ENCODE peak calls at places on chromosome 22, in six cellular contexts. X is ascending aorta, T is pancreas, E is body of pancreas, M is AG04450, V is endothelial cell of umbilical vein. H is an unnamed sample.
A peak's percentile ranks its signal among the peaks of the same experiment; 100 is the strongest.

GRCh38 chr22:18060646-18061620 is 16.9 kb upstream of the PEX26 start:
- DNase-seq in T (no peak), E (no peak), X (no peak), M (no peak), V (no peak), H (no peak)

GRCh38 chr22:33314316-33314715 is 256.1 kb upstream of the SYN3 start:
- DNase-seq in M (no peak), V (no peak), X (no peak), E (no peak), T (no peak), H (no peak)

GRCh38 chr22:42902875-42903510 is 45.9 kb upstream of the ARFGAP3 start:
- DNase-seq in T (no peak), V (no peak), X (no peak), E (no peak), M (peak; percentile 66), H (no peak)

GRCh38 chr22:20905415-20906386 is 11.5 kb upstream of the CRKL start:
- DNase-seq in T (no peak), V (no peak), X (no peak), E (no peak), M (no peak), H (no peak)

GRCh38 chr22:38941488-38941987 is 15.9 kb upstream of the APOBEC3A start:
- DNase-seq in E (no peak), V (no peak), X (no peak), T (no peak), M (no peak), H (no peak)

GRCh38 chr22:31588970-31589675 is 72.9 kb downstream of the PISD start:
- DNase-seq in M (no peak), E (no peak), V (no peak), X (no peak), T (no peak), H (no peak)

GRCh38 chr22:35354068-35354467 is 26.8 kb upstream of the HMOX1 start:
- DNase-seq in V (no peak), M (no peak), T (no peak), E (no peak), X (no peak), H (no peak)

GRCh38 chr22:36480941-36481392 is 473 bp downstream of the TXN2 start:
- DNase-seq in E (no peak), T (no peak), X (no peak), V (no peak), M (no peak), H (no peak)

GRCh38 chr22:33577862-33578411 is 342.3 kb downstream of the LARGE1 start:
- DNase-seq in M (no peak), T (peak; percentile 53), E (peak; percentile 34), X (no peak), V (no peak), H (no peak)

GRCh38 chr22:36010913-36011312 is 17.7 kb downstream of the RBFOX2 start:
- DNase-seq in M (peak; percentile 55), E (no peak), X (no peak), V (peak; percentile 49), T (no peak), H (no peak)

GRCh38 chr22:41857860-41858199 is 24.9 kb downstream of the SREBF2 start:
- DNase-seq in T (no peak), X (no peak), V (no peak), E (no peak), M (no peak), H (no peak)

GRCh38 chr22:26079009-26079408 is 90.3 kb upstream of the SEZ6L start:
- DNase-seq in M (no peak), X (no peak), T (no peak), V (no peak), E (no peak), H (no peak)

GRCh38 chr22:42716221-42716620 is 4.4 kb downstream of the A4GALT start:
- DNase-seq in M (no peak), V (no peak), X (no peak), E (no peak), T (no peak), H (no peak)

GRCh38 chr22:20996598-20997535 is 5.1 kb downstream of the THAP7 start:
- DNase-seq in M (no peak), X (no peak), E (no peak), T (no peak), V (no peak), H (no peak)

GRCh38 chr22:22752556-22753477 is 108.4 kb downstream of the GGTLC2 start:
- DNase-seq in T (no peak), M (peak; percentile 6), X (no peak), E (no peak), V (no peak), H (no peak)

GRCh38 chr22:36274547-36274946 is 21.6 kb downstream of the APOL1 start:
- DNase-seq in V (no peak), X (no peak), M (no peak), T (no peak), E (no peak), H (no peak)

GRCh38 chr22:41288245-41288946 is 2.4 kb upstream of the RANGAP1 start:
- DNase-seq in T (peak; percentile 62), E (peak; percentile 59), M (peak; percentile 59), X (no peak), V (peak; percentile 80), H (no peak)

GRCh38 chr22:30890689-30891442 is 77.7 kb downstream of the MORC2 start:
- DNase-seq in T (no peak), M (no peak), E (peak; percentile 53), V (peak; percentile 19), X (no peak), H (peak; percentile 68)

GRCh38 chr22:22462813-22463567 is 45.6 kb downstream of the ZNF280B start:
- DNase-seq in T (no peak), V (peak; percentile 2), M (no peak), X (no peak), E (no peak), H (no peak)

GRCh38 chr22:32674925-32675825 is 126.3 kb upstream of the TIMP3 start:
- DNase-seq in V (no peak), X (no peak), T (no peak), M (no peak), E (no peak), H (no peak)

GRCh38 chr22:29715240-29715639 is 4.6 kb upstream of the CABP7 start:
- DNase-seq in T (no peak), M (no peak), V (no peak), X (no peak), E (no peak), H (no peak)

GRCh38 chr22:29217827-29218757 is 12.4 kb downstream of the EMID1 start:
- DNase-seq in E (no peak), V (no peak), T (no peak), M (no peak), X (no peak), H (no peak)

GRCh38 chr22:25890651-25891050 is 148.7 kb downstream of the MYO18B start:
- DNase-seq in M (no peak), E (no peak), V (no peak), X (no peak), T (no peak), H (no peak)

GRCh38 chr22:26646158-26646557 is 11.2 kb upstream of the MIAT start:
- DNase-seq in M (no peak), T (no peak), X (no peak), E (no peak), V (no peak), H (no peak)

GRCh38 chr22:29938285-29938693 is 55.3 kb downstream of the MTMR3 start:
- DNase-seq in X (no peak), M (no peak), T (no peak), E (no peak), V (no peak), H (no peak)

GRCh38 chr22:11616811-11617210 is 3911.2 kb upstream of the OR11H1 start:
- DNase-seq in M (peak; percentile 3), T (no peak), E (no peak), V (no peak), X (no peak), H (no peak)

GRCh38 chr22:28442264-28442950 is 237.2 kb downstream of the TTC28 start:
- DNase-seq in E (peak; percentile 81), V (peak; percentile 59), X (no peak), M (no peak), T (peak; percentile 76), H (peak; percentile 68)

GRCh38 chr22:20186871-20187546 is 36.2 kb upstream of the CCDC188 start:
- DNase-seq in E (no peak), M (no peak), X (no peak), V (no peak), T (no peak), H (no peak)

GRCh38 chr22:20943104-20943933 is 23.7 kb upstream of the AIFM3 start:
- DNase-seq in X (no peak), M (no peak), E (no peak), V (no peak), T (no peak), H (no peak)

DNA sequence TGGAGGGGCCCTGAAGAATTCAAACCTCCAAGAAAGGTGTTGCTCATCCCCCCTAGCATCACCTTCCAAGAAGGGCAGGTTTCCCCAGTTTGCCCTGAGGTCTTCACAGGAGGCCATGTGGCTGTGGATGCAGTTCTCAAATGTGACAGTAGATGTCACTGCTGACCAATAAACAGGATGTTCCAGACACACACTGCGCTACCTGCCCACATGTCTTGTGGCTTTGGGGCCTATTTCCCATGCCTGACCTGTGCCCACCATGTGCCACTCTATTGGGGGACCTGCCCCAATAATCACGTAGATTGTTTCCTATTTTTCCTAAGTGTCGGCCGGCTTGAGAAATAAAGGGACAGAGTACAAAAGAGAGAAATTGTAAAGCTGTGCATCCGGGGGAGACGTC is 4.5 kb downstream of the GSTT2 start:
- DNase-seq in V (peak; percentile 34), M (no peak), X (no peak), T (peak; percentile 33), E (no peak), H (no peak)
- H3K4me3 ChIP-seq in V (no peak overlapping the region), M (no peak overlapping the region), X (no peak overlapping the region), T (no peak overlapping the region), E (no peak overlapping the region), H (no peak overlapping the region)

DNA sequence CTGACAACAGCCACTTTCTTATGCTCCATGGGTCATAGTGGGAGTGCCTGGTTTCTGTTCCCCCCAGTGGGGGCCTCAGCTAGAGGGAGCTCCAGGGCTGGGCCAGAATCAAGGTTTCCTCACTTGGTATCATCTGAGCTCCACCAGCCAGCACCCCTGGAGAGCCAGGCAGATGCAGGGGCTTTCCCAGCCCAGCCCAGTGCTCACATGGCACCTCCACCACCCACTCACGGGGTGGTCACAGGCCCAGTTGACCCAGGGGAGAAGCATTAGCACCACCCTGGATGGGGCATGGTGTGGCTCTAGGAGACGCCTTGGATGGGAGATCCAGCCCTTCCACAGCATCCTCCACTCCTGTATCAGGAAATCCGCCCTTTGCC is 24.1 kb upstream of the WNT7B start:
- DNase-seq in E (no peak), V (no peak), T (no peak), X (peak; percentile 0), M (no peak), H (peak; percentile 34)
- TF ChIP-seq CTCF in E (no peak), V (no peak), T (no peak), X (no peak), M (no peak), H (no peak)

GRCh38 chr22:49997221-49997599 is 15.4 kb downstream of the IL17REL start:
- DNase-seq in E (no peak), V (no peak), T (no peak), M (no peak), X (no peak), H (no peak)
- H3K27ac ChIP-seq in E (no peak overlapping the region), V (no peak overlapping the region), T (no peak overlapping the region), M (no peak overlapping the region), X (no peak overlapping the region), H (no peak overlapping the region)

GRCh38 chr22:40107244-40107643 is 70.5 kb upstream of the TNRC6B start:
- DNase-seq in M (no peak), V (no peak), T (no peak), E (no peak), X (no peak), H (no peak)
- H3K4me3 ChIP-seq in M (peak overlapping the region; percentile 14), V (peak overlapping the region; percentile 4), T (no peak overlapping the region), E (no peak overlapping the region), X (peak overlapping the region; percentile 44), H (peak overlapping the region; percentile 37)